ENCODE peak calls at places on chromosomes 4 and X, in seven cellular contexts. One of them, this sample, is unnamed.

GRCh38 chr4:67694662-67695061 is 6.3 kb downstream of the UBA6 start:
- DNase-seq in trophoblast cell: no peak
- DNase-seq in posterior cingulate gyrus: no peak
- DNase-seq in PC-3: peak
- DNase-seq in H9: no peak
- DNase-seq in HTR-8/SVneo: no peak
- DNase-seq in Peyer's patch: no peak
- DNase-seq in this sample: no peak

GRCh38 chrX:133994576-133994975 is 9.2 kb upstream of the GPC3 start:
- DNase-seq in trophoblast cell: peak
- DNase-seq in posterior cingulate gyrus: no peak
- DNase-seq in PC-3: no peak
- DNase-seq in H9: no peak
- DNase-seq in HTR-8/SVneo: no peak
- DNase-seq in Peyer's patch: no peak
- DNase-seq in this sample: no peak

GRCh38 chr4:163895369-163896005 is 401.0 kb downstream of the TMA16 start:
- DNase-seq in trophoblast cell: no peak
- DNase-seq in posterior cingulate gyrus: no peak
- DNase-seq in PC-3: no peak
- DNase-seq in H9: no peak
- DNase-seq in HTR-8/SVneo: no peak
- DNase-seq in Peyer's patch: no peak
- DNase-seq in this sample: no peak

GRCh38 chr4:52783069-52783468 is 31.8 kb upstream of the ERVMER34-1 start:
- DNase-seq in trophoblast cell: no peak
- DNase-seq in posterior cingulate gyrus: no peak
- DNase-seq in PC-3: no peak
- DNase-seq in H9: no peak
- DNase-seq in HTR-8/SVneo: no peak
- DNase-seq in Peyer's patch: no peak
- DNase-seq in this sample: no peak

GRCh38 chrX:119617511-119618164 is 11.4 kb upstream of the NKRF start:
- DNase-seq in trophoblast cell: no peak
- DNase-seq in posterior cingulate gyrus: no peak
- DNase-seq in PC-3: no peak
- DNase-seq in H9: no peak
- DNase-seq in HTR-8/SVneo: no peak
- DNase-seq in Peyer's patch: peak
- DNase-seq in this sample: no peak

GRCh38 chrX:265502-265901 is 15.7 kb upstream of the PLCXD1 start:
- DNase-seq in trophoblast cell: no peak
- DNase-seq in posterior cingulate gyrus: no peak
- DNase-seq in PC-3: no peak
- DNase-seq in H9: no peak
- DNase-seq in HTR-8/SVneo: no peak
- DNase-seq in Peyer's patch: no peak
- DNase-seq in this sample: no peak

GRCh38 chrX:7828594-7828993 is 14.4 kb upstream of the VCX start:
- DNase-seq in trophoblast cell: peak
- DNase-seq in posterior cingulate gyrus: no peak
- DNase-seq in PC-3: peak
- DNase-seq in H9: no peak
- DNase-seq in HTR-8/SVneo: no peak
- DNase-seq in Peyer's patch: no peak
- DNase-seq in this sample: no peak

GRCh38 chr4:160180206-160180605 is 1077.3 kb downstream of the RAPGEF2 start:
- DNase-seq in trophoblast cell: peak
- DNase-seq in posterior cingulate gyrus: no peak
- DNase-seq in PC-3: peak
- DNase-seq in H9: no peak
- DNase-seq in HTR-8/SVneo: peak
- DNase-seq in Peyer's patch: no peak
- DNase-seq in this sample: no peak

GRCh38 chr4:113971706-113972360 is 7.6 kb downstream of the ARSJ start:
- DNase-seq in trophoblast cell: no peak
- DNase-seq in posterior cingulate gyrus: no peak
- DNase-seq in PC-3: peak
- DNase-seq in H9: no peak
- DNase-seq in HTR-8/SVneo: no peak
- DNase-seq in Peyer's patch: no peak
- DNase-seq in this sample: no peak

GRCh38 chrX:18441780-18442367 is 16.5 kb downstream of the CDKL5 start:
- DNase-seq in trophoblast cell: no peak
- DNase-seq in posterior cingulate gyrus: no peak
- DNase-seq in PC-3: no peak
- DNase-seq in H9: no peak
- DNase-seq in HTR-8/SVneo: no peak
- DNase-seq in Peyer's patch: no peak
- DNase-seq in this sample: no peak

GRCh38 chr4:71322425-71322824 is 16.4 kb upstream of the SLC4A4 start:
- DNase-seq in trophoblast cell: no peak
- DNase-seq in posterior cingulate gyrus: no peak
- DNase-seq in PC-3: no peak
- DNase-seq in H9: no peak
- DNase-seq in HTR-8/SVneo: no peak
- DNase-seq in Peyer's patch: no peak
- DNase-seq in this sample: no peak

GRCh38 chrX:3184176-3184930 is 143.1 kb downstream of the ARSF start:
- DNase-seq in trophoblast cell: peak
- DNase-seq in posterior cingulate gyrus: no peak
- DNase-seq in PC-3: no peak
- DNase-seq in H9: no peak
- DNase-seq in HTR-8/SVneo: peak
- DNase-seq in Peyer's patch: no peak
- DNase-seq in this sample: no peak

GRCh38 chr4:154660052-154660451 is 47.6 kb upstream of the FGG start:
- DNase-seq in trophoblast cell: no peak
- DNase-seq in posterior cingulate gyrus: no peak
- DNase-seq in PC-3: no peak
- DNase-seq in H9: no peak
- DNase-seq in HTR-8/SVneo: no peak
- DNase-seq in Peyer's patch: no peak
- DNase-seq in this sample: no peak

GRCh38 chr4:142129931-142130330 is 493.5 kb downstream of the IL15 start:
- DNase-seq in trophoblast cell: peak
- DNase-seq in posterior cingulate gyrus: no peak
- DNase-seq in PC-3: peak
- DNase-seq in H9: no peak
- DNase-seq in HTR-8/SVneo: no peak
- DNase-seq in Peyer's patch: no peak
- DNase-seq in this sample: no peak

GRCh38 chr4:168751263-168752225 is 254.7 kb downstream of the PALLD start:
- DNase-seq in trophoblast cell: peak
- DNase-seq in posterior cingulate gyrus: no peak
- DNase-seq in PC-3: no peak
- DNase-seq in H9: no peak
- DNase-seq in HTR-8/SVneo: no peak
- DNase-seq in Peyer's patch: no peak
- DNase-seq in this sample: no peak

GRCh38 chr4:173420324-173420752 is 21.4 kb upstream of the SCRG1 start:
- DNase-seq in trophoblast cell: peak
- DNase-seq in posterior cingulate gyrus: no peak
- DNase-seq in PC-3: peak
- DNase-seq in H9: no peak
- DNase-seq in HTR-8/SVneo: peak
- DNase-seq in Peyer's patch: no peak
- DNase-seq in this sample: no peak

GRCh38 chr4:4792516-4792915 is 66.9 kb upstream of the MSX1 start:
- DNase-seq in trophoblast cell: no peak
- DNase-seq in posterior cingulate gyrus: no peak
- DNase-seq in PC-3: no peak
- DNase-seq in H9: no peak
- DNase-seq in HTR-8/SVneo: no peak
- DNase-seq in Peyer's patch: no peak
- DNase-seq in this sample: no peak

GRCh38 chr4:86608757-86609375 is 14.8 kb downstream of the PTPN13 start:
- DNase-seq in trophoblast cell: no peak
- DNase-seq in posterior cingulate gyrus: no peak
- DNase-seq in PC-3: no peak
- DNase-seq in H9: no peak
- DNase-seq in HTR-8/SVneo: no peak
- DNase-seq in Peyer's patch: no peak
- DNase-seq in this sample: no peak

GRCh38 chr4:141409556-141409955 is 188.9 kb downstream of the ZNF330 start:
- DNase-seq in trophoblast cell: no peak
- DNase-seq in posterior cingulate gyrus: no peak
- DNase-seq in PC-3: no peak
- DNase-seq in H9: no peak
- DNase-seq in HTR-8/SVneo: no peak
- DNase-seq in Peyer's patch: no peak
- DNase-seq in this sample: no peak

This sample was measured in iPS DF 19.7.